ENCODE peak calls at places on chromosomes 3 and 15, in four cellular contexts. One of them, this sample, is unnamed.

GRCh38 chr15:75024102-75024636 is 779 bp downstream of the PPCDC start:
- DNase-seq in AG09309: no peak
- DNase-seq in upper lobe of right lung: no peak
- DNase-seq in pancreas: no peak
- DNase-seq in this sample: no peak

GRCh38 chr3:173584093-173584833 is 186.7 kb downstream of the NLGN1 start:
- DNase-seq in pancreas: no peak
- DNase-seq in AG09309: no peak
- DNase-seq in upper lobe of right lung: no peak
- DNase-seq in this sample: no peak

GRCh38 chr3:37920156-37920686 is 58.5 kb downstream of the CTDSPL start:
- DNase-seq in upper lobe of right lung: no peak
- DNase-seq in pancreas: no peak
- DNase-seq in AG09309: no peak
- DNase-seq in this sample: no peak

GRCh38 chr3:156298938-156299337 is 178.6 kb downstream of the KCNAB1 start:
- DNase-seq in upper lobe of right lung: peak; percentile 71
- DNase-seq in AG09309: no peak
- DNase-seq in pancreas: peak; percentile 52
- DNase-seq in this sample: no peak

GRCh38 chr3:27060336-27060735 is 308.8 kb downstream of the NEK10 start:
- DNase-seq in pancreas: no peak
- DNase-seq in AG09309: no peak
- DNase-seq in upper lobe of right lung: no peak
- DNase-seq in this sample: no peak

GRCh38 chr3:100230715-100231114 is 30.1 kb upstream of the TBC1D23 start:
- DNase-seq in pancreas: no peak
- DNase-seq in upper lobe of right lung: no peak
- DNase-seq in AG09309: no peak
- DNase-seq in this sample: no peak

GRCh38 chr15:74317820-74318375 is 49.5 kb downstream of the CYP11A1 start:
- DNase-seq in AG09309: peak; percentile 62
- DNase-seq in upper lobe of right lung: no peak
- DNase-seq in pancreas: no peak
- DNase-seq in this sample: no peak

GRCh38 chr3:2896281-2896967 is 213.8 kb downstream of the IL5RA start:
- DNase-seq in pancreas: no peak
- DNase-seq in upper lobe of right lung: no peak
- DNase-seq in AG09309: no peak
- DNase-seq in this sample: no peak

GRCh38 chr3:127690823-127691452 is 18.2 kb downstream of the ABTB1 start:
- DNase-seq in pancreas: no peak
- DNase-seq in AG09309: no peak
- DNase-seq in upper lobe of right lung: peak; percentile 69
- DNase-seq in this sample: no peak

GRCh38 chr3:23055733-23056376 is 147.3 kb upstream of the UBE2E2 start:
- DNase-seq in AG09309: peak; percentile 73
- DNase-seq in upper lobe of right lung: no peak
- DNase-seq in pancreas: no peak
- DNase-seq in this sample: no peak

GRCh38 chr15:36831915-36832310 is 252.5 kb downstream of the CDIN1 start:
- DNase-seq in AG09309: no peak
- DNase-seq in upper lobe of right lung: no peak
- DNase-seq in pancreas: no peak
- DNase-seq in this sample: no peak

GRCh38 chr3:47874913-47875312 is 72.0 kb downstream of the DHX30 start:
- DNase-seq in upper lobe of right lung: no peak
- DNase-seq in pancreas: no peak
- DNase-seq in AG09309: no peak
- DNase-seq in this sample: no peak

GRCh38 chr15:98076021-98076816 is 115.7 kb downstream of the ARRDC4 start:
- DNase-seq in upper lobe of right lung: no peak
- DNase-seq in pancreas: no peak
- DNase-seq in AG09309: no peak
- DNase-seq in this sample: no peak

GRCh38 chr15:79088426-79089205 is 2.0 kb downstream of the RASGRF1 start:
- DNase-seq in upper lobe of right lung: peak; percentile 20
- DNase-seq in pancreas: peak; percentile 10
- DNase-seq in AG09309: no peak
- DNase-seq in this sample: no peak

GRCh38 chr3:119206611-119207511 is 33.5 kb downstream of the UPK1B start:
- DNase-seq in upper lobe of right lung: no peak
- DNase-seq in pancreas: no peak
- DNase-seq in AG09309: no peak
- DNase-seq in this sample: no peak

GRCh38 chr15:85756411-85757072 is 38.2 kb downstream of the KLHL25 start:
- DNase-seq in upper lobe of right lung: no peak
- DNase-seq in AG09309: no peak
- DNase-seq in pancreas: no peak
- DNase-seq in this sample: no peak

GRCh38 chr15:62035256-62035908 is 24.9 kb downstream of the VPS13C start:
- DNase-seq in upper lobe of right lung: no peak
- DNase-seq in AG09309: peak; percentile 18
- DNase-seq in pancreas: no peak
- DNase-seq in this sample: no peak

GRCh38 chr3:63135362-63135761 is 142.7 kb upstream of the SYNPR start:
- DNase-seq in upper lobe of right lung: no peak
- DNase-seq in pancreas: no peak
- DNase-seq in AG09309: no peak
- DNase-seq in this sample: no peak

GRCh38 chr3:106824856-106825255 is 552.4 kb upstream of the CCDC54 start:
- DNase-seq in AG09309: peak; percentile 57
- DNase-seq in pancreas: no peak
- DNase-seq in upper lobe of right lung: no peak
- DNase-seq in this sample: no peak

GRCh38 chr3:151871639-151872468 is 1.6 kb upstream of the SUCNR1 start:
- DNase-seq in AG09309: no peak
- DNase-seq in upper lobe of right lung: no peak
- DNase-seq in pancreas: peak; percentile 20
- DNase-seq in this sample: no peak

GRCh38 chr3:118380576-118380975 is 654.1 kb downstream of the IGSF11 start:
- DNase-seq in AG09309: no peak
- DNase-seq in upper lobe of right lung: no peak
- DNase-seq in pancreas: no peak
- DNase-seq in this sample: no peak

GRCh38 chr3:118781879-118782278 is 252.8 kb downstream of the IGSF11 start:
- DNase-seq in pancreas: no peak
- DNase-seq in upper lobe of right lung: no peak
- DNase-seq in AG09309: no peak
- DNase-seq in this sample: no peak

GRCh38 chr3:153166206-153166605 is 4.2 kb downstream of the RAP2B start:
- DNase-seq in upper lobe of right lung: no peak
- DNase-seq in pancreas: no peak
- DNase-seq in AG09309: no peak
- DNase-seq in this sample: no peak

GRCh38 chr3:112699436-112699978 is 58.6 kb upstream of the CCDC80 start:
- DNase-seq in AG09309: no peak
- DNase-seq in upper lobe of right lung: no peak
- DNase-seq in pancreas: no peak
- DNase-seq in this sample: no peak

GRCh38 chr3:133709139-133709538 is 37.1 kb upstream of the TF start:
- DNase-seq in upper lobe of right lung: no peak
- DNase-seq in AG09309: no peak
- DNase-seq in pancreas: no peak
- DNase-seq in this sample: no peak

GRCh38 chr3:90184861-90185260 is 1077.4 kb downstream of the EPHA3 start:
- DNase-seq in AG09309: no peak
- DNase-seq in upper lobe of right lung: no peak
- DNase-seq in pancreas: no peak
- DNase-seq in this sample: no peak

GRCh38 chr15:43056696-43057095 is 49.1 kb downstream of the UBR1 start:
- DNase-seq in pancreas: no peak
- DNase-seq in AG09309: no peak
- DNase-seq in upper lobe of right lung: no peak
- DNase-seq in this sample: no peak

GRCh38 chr3:82133070-82133606 is 371.7 kb upstream of the GBE1 start:
- DNase-seq in pancreas: peak; percentile 27
- DNase-seq in upper lobe of right lung: no peak
- DNase-seq in AG09309: peak; percentile 31
- DNase-seq in this sample: no peak

GRCh38 chr15:52112203-52112750 is 298 bp downstream of the BCL2L10 start:
- DNase-seq in pancreas: peak; percentile 27
- DNase-seq in upper lobe of right lung: peak; percentile 73
- DNase-seq in AG09309: no peak
- DNase-seq in this sample: peak; percentile 79

GRCh38 chr3:128270559-128271492 is 117.5 kb downstream of the EEFSEC start:
- DNase-seq in AG09309: no peak
- DNase-seq in pancreas: no peak
- DNase-seq in upper lobe of right lung: no peak
- DNase-seq in this sample: peak; percentile 56

GRCh38 chr15:48486228-48486627 is 155.0 kb downstream of the DUT start:
- DNase-seq in pancreas: no peak
- DNase-seq in AG09309: no peak
- DNase-seq in upper lobe of right lung: no peak
- DNase-seq in this sample: no peak

GRCh38 chr15:35674873-35675781 is 129.2 kb upstream of the DPH6 start:
- DNase-seq in AG09309: peak; percentile 33
- DNase-seq in upper lobe of right lung: no peak
- DNase-seq in pancreas: no peak
- DNase-seq in this sample: no peak

GRCh38 chr15:79863886-79864285 is 32.9 kb downstream of the MTHFS start:
- DNase-seq in upper lobe of right lung: no peak
- DNase-seq in AG09309: no peak
- DNase-seq in pancreas: no peak
- DNase-seq in this sample: no peak

GRCh38 chr3:112640864-112641751 is at the start of gene CCDC80:
- DNase-seq in upper lobe of right lung: no peak
- DNase-seq in AG09309: peak; percentile 81
- DNase-seq in pancreas: no peak
- DNase-seq in this sample: no peak

GRCh38 chr3:4416961-4417360 is 50.1 kb downstream of the SUMF1 start:
- DNase-seq in pancreas: no peak
- DNase-seq in upper lobe of right lung: no peak
- DNase-seq in AG09309: peak; percentile 73
- DNase-seq in this sample: no peak

GRCh38 chr15:31434418-31435255 is 108.0 kb downstream of the KLF13 start:
- DNase-seq in pancreas: no peak
- DNase-seq in AG09309: peak; percentile 84
- DNase-seq in upper lobe of right lung: peak; percentile 82
- DNase-seq in this sample: no peak